ENCODE peak calls at places on chromosomes 3 and 15, in six cellular contexts. C, O, Y, T, X and E are unnamed samples.

GRCh38 chr15:87597346-87598052 is 659.0 kb downstream of the NTRK3 start:
- DNase-seq in C (peak; percentile 58), O (no peak), Y (no peak), T (no peak), X (no peak), E (no peak)

GRCh38 chr15:79004336-79004735 is 59.5 kb upstream of the CTSH start:
- DNase-seq in C (peak; percentile 88), O (peak; percentile 43), Y (peak; percentile 90), T (peak; percentile 71), X (no peak), E (peak; percentile 78)

GRCh38 chr3:134326126-134326525 is 48.1 kb downstream of the AMOTL2 start:
- DNase-seq in C (no peak), O (no peak), Y (no peak), T (peak; percentile 76), X (no peak), E (no peak)

GRCh38 chr3:137768021-137768360 is 3.9 kb downstream of the SOX14 start:
- DNase-seq in C (no peak), O (no peak), Y (no peak), T (no peak), X (no peak), E (no peak)

GRCh38 chr3:43072361-43072760 is 33.5 kb downstream of the POMGNT2 start:
- DNase-seq in C (no peak), O (no peak), Y (no peak), T (no peak), X (no peak), E (no peak)

GRCh38 chr3:142914286-142914811 is 25.5 kb upstream of the PCOLCE2 start:
- DNase-seq in C (no peak), O (no peak), Y (no peak), T (no peak), X (no peak), E (no peak)

GRCh38 chr3:12935023-12935860 is 93.9 kb upstream of the RPL32 start:
- DNase-seq in C (no peak), O (no peak), Y (no peak), T (no peak), X (no peak), E (no peak)

GRCh38 chr3:72629191-72629611 is 219.0 kb downstream of the SHQ1 start:
- DNase-seq in C (peak; percentile 58), O (no peak), Y (no peak), T (no peak), X (no peak), E (no peak)

GRCh38 chr15:35173444-35174118 is 88.5 kb upstream of the NANOGP8 start:
- DNase-seq in C (peak; percentile 43), O (no peak), Y (no peak), T (no peak), X (no peak), E (peak; percentile 20)

GRCh38 chr15:77859491-77860060 is 217.9 kb downstream of the TBC1D2B start:
- DNase-seq in C (no peak), O (no peak), Y (no peak), T (no peak), X (no peak), E (no peak)

GRCh38 chr3:183266454-183266853 is 13.4 kb downstream of the B3GNT5 start:
- DNase-seq in C (no peak), O (no peak), Y (no peak), T (no peak), X (no peak), E (no peak)

GRCh38 chr3:150346956-150347863 is 60.9 kb upstream of the TSC22D2 start:
- DNase-seq in C (peak; percentile 58), O (no peak), Y (no peak), T (peak; percentile 66), X (no peak), E (no peak)

GRCh38 chr3:188546835-188547670 is 393.1 kb downstream of the LPP start:
- DNase-seq in C (peak; percentile 84), O (peak; percentile 10), Y (no peak), T (no peak), X (no peak), E (no peak)

GRCh38 chr15:81117136-81117535 is 16.9 kb upstream of the CFAP161 start:
- DNase-seq in C (no peak), O (no peak), Y (no peak), T (no peak), X (no peak), E (no peak)